ENCODE peak calls at places on chromosome 3, in five cellular contexts. One of them, this sample, is unnamed.
A peak's percentile ranks its signal among the peaks of the same experiment; 100 is the strongest.

GRCh38 chr3:109005443-109005842 is 51.8 kb upstream of the GUCA1C start:
- ATAC-seq in heart right ventricle: no peak
- ATAC-seq in CD4-positive, CD25-positive, alpha-beta regulatory T cell: no peak
- ATAC-seq in left lung: no peak
- ATAC-seq in aorta: no peak
- ATAC-seq in this sample: no peak

GRCh38 chr3:29611252-29611651 is 330.4 kb downstream of the RBMS3 start:
- ATAC-seq in heart right ventricle: no peak
- ATAC-seq in CD4-positive, CD25-positive, alpha-beta regulatory T cell: no peak
- ATAC-seq in left lung: no peak
- ATAC-seq in aorta: no peak
- ATAC-seq in this sample: no peak

GRCh38 chr3:137116619-137117018 is 158.8 kb downstream of the IL20RB start:
- ATAC-seq in heart right ventricle: no peak
- ATAC-seq in CD4-positive, CD25-positive, alpha-beta regulatory T cell: no peak
- ATAC-seq in left lung: no peak
- ATAC-seq in aorta: no peak
- ATAC-seq in this sample: no peak

GRCh38 chr3:100124116-100124767 is 9.9 kb upstream of the FILIP1L start:
- ATAC-seq in heart right ventricle: peak; percentile 74
- ATAC-seq in CD4-positive, CD25-positive, alpha-beta regulatory T cell: no peak
- ATAC-seq in left lung: no peak
- ATAC-seq in aorta: no peak
- ATAC-seq in this sample: no peak

GRCh38 chr3:120764206-120764605 is 21.7 kb downstream of the GTF2E1 start:
- ATAC-seq in heart right ventricle: no peak
- ATAC-seq in CD4-positive, CD25-positive, alpha-beta regulatory T cell: no peak
- ATAC-seq in left lung: no peak
- ATAC-seq in aorta: no peak
- ATAC-seq in this sample: no peak

GRCh38 chr3:160720123-160720746 is 35.8 kb upstream of the PPM1L start:
- ATAC-seq in heart right ventricle: peak; percentile 34
- ATAC-seq in CD4-positive, CD25-positive, alpha-beta regulatory T cell: no peak
- ATAC-seq in left lung: peak; percentile 59
- ATAC-seq in aorta: no peak
- ATAC-seq in this sample: no peak

GRCh38 chr3:141659821-141660597 is 78.1 kb upstream of the RNF7 start:
- ATAC-seq in heart right ventricle: peak; percentile 93
- ATAC-seq in CD4-positive, CD25-positive, alpha-beta regulatory T cell: no peak
- ATAC-seq in left lung: peak; percentile 95
- ATAC-seq in aorta: peak; percentile 89
- ATAC-seq in this sample: peak; percentile 91

GRCh38 chr3:11093823-11094340 is 60.4 kb upstream of the HRH1 start:
- ATAC-seq in heart right ventricle: no peak
- ATAC-seq in CD4-positive, CD25-positive, alpha-beta regulatory T cell: no peak
- ATAC-seq in left lung: no peak
- ATAC-seq in aorta: no peak
- ATAC-seq in this sample: no peak

GRCh38 chr3:175479800-175480199 is 620.7 kb downstream of the NAALADL2 start:
- ATAC-seq in heart right ventricle: no peak
- ATAC-seq in CD4-positive, CD25-positive, alpha-beta regulatory T cell: no peak
- ATAC-seq in left lung: no peak
- ATAC-seq in aorta: no peak
- ATAC-seq in this sample: no peak

GRCh38 chr3:162337630-162338029 is 841.0 kb downstream of the OTOL1 start:
- ATAC-seq in heart right ventricle: no peak
- ATAC-seq in CD4-positive, CD25-positive, alpha-beta regulatory T cell: no peak
- ATAC-seq in left lung: no peak
- ATAC-seq in aorta: no peak
- ATAC-seq in this sample: no peak

GRCh38 chr3:31903686-31904431 is 77.2 kb downstream of the OSBPL10 start:
- ATAC-seq in heart right ventricle: no peak
- ATAC-seq in CD4-positive, CD25-positive, alpha-beta regulatory T cell: no peak
- ATAC-seq in left lung: no peak
- ATAC-seq in aorta: no peak
- ATAC-seq in this sample: no peak

GRCh38 chr3:173865900-173866498 is 468.5 kb downstream of the NLGN1 start:
- ATAC-seq in heart right ventricle: no peak
- ATAC-seq in CD4-positive, CD25-positive, alpha-beta regulatory T cell: no peak
- ATAC-seq in left lung: no peak
- ATAC-seq in aorta: no peak
- ATAC-seq in this sample: no peak

GRCh38 chr3:23735062-23735461 is 70.7 kb upstream of the UBE2E1 start:
- ATAC-seq in heart right ventricle: peak; percentile 54
- ATAC-seq in CD4-positive, CD25-positive, alpha-beta regulatory T cell: no peak
- ATAC-seq in left lung: no peak
- ATAC-seq in aorta: no peak
- ATAC-seq in this sample: no peak

GRCh38 chr3:195532345-195532744 is 10.8 kb downstream of the PPP1R2 start:
- ATAC-seq in heart right ventricle: no peak
- ATAC-seq in CD4-positive, CD25-positive, alpha-beta regulatory T cell: no peak
- ATAC-seq in left lung: no peak
- ATAC-seq in aorta: no peak
- ATAC-seq in this sample: no peak

GRCh38 chr3:194379651-194380050 is 10.1 kb upstream of the LRRC15 start:
- ATAC-seq in heart right ventricle: no peak
- ATAC-seq in CD4-positive, CD25-positive, alpha-beta regulatory T cell: no peak
- ATAC-seq in left lung: no peak
- ATAC-seq in aorta: no peak
- ATAC-seq in this sample: no peak

GRCh38 chr3:184339016-184339415 is 1.6 kb downstream of the FAM131A start:
- ATAC-seq in heart right ventricle: no peak
- ATAC-seq in CD4-positive, CD25-positive, alpha-beta regulatory T cell: no peak
- ATAC-seq in left lung: no peak
- ATAC-seq in aorta: no peak
- ATAC-seq in this sample: no peak

GRCh38 chr3:64345351-64345750 is 120.1 kb upstream of the PRICKLE2 start:
- ATAC-seq in heart right ventricle: peak; percentile 62
- ATAC-seq in CD4-positive, CD25-positive, alpha-beta regulatory T cell: no peak
- ATAC-seq in left lung: peak; percentile 83
- ATAC-seq in aorta: peak; percentile 65
- ATAC-seq in this sample: peak; percentile 76

GRCh38 chr3:139357899-139358298 is 14.1 kb downstream of the MRPS22 start:
- ATAC-seq in heart right ventricle: no peak
- ATAC-seq in CD4-positive, CD25-positive, alpha-beta regulatory T cell: no peak
- ATAC-seq in left lung: no peak
- ATAC-seq in aorta: no peak
- ATAC-seq in this sample: no peak

GRCh38 chr3:105868450-105868744 is 415 bp downstream of the CBLB start:
- ATAC-seq in heart right ventricle: peak; percentile 66
- ATAC-seq in CD4-positive, CD25-positive, alpha-beta regulatory T cell: peak; percentile 1
- ATAC-seq in left lung: peak; percentile 64
- ATAC-seq in aorta: peak; percentile 76
- ATAC-seq in this sample: peak; percentile 37

GRCh38 chr3:33046521-33046920 is 50.4 kb downstream of the GLB1 start:
- ATAC-seq in heart right ventricle: no peak
- ATAC-seq in CD4-positive, CD25-positive, alpha-beta regulatory T cell: no peak
- ATAC-seq in left lung: no peak
- ATAC-seq in aorta: no peak
- ATAC-seq in this sample: no peak

DNA sequence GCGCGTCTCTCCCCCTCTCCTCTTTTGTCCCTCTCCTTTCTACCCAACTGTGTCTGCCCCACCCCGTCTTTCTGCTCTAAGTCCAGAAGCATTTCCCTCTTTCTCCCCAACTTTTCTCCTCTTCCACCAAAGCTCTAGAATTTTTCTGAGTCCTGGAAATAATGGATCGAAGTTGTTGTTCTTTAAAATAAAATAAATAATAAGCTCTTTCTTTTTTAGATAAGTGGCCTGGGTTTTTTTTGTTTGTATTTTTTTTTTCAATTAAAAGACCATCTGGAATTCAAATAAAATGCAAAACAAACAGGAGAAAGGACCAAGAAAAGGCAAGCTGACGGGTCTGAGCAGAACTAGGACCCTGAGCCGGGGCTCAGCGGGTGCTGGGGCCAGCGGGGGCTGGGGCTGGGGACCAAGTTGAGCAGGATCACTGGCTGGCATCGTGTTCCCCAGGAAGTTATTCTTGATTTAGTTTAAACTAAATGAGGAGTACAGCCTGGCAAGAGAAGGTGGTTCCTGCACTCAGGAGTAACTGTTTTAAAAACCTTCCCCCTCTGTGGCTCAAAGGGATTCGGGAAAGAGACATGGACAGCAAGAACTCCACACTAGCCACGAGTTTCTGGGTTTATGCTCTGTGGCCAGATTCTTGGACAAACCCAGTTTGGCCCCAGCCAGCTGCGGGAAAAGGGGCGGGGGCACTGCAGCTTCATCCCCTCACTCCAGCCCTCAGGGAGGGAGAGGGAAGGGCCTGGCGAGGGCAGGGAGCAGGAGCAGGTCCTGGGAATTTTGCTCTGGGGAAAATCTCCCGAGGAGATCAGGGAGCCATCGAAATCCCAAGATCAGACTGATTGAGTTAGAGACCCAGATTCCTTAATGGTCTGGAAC is 8.4 kb downstream of the GATA2 start:
- ATAC-seq in heart right ventricle: no peak
- ATAC-seq in CD4-positive, CD25-positive, alpha-beta regulatory T cell: no peak
- ATAC-seq in left lung: no peak
- ATAC-seq in aorta: no peak
- ATAC-seq in this sample: no peak
- H3K9me3 ChIP-seq in heart right ventricle: no peaks in the 10 kb centered on the region
- H3K9me3 ChIP-seq in CD4-positive, CD25-positive, alpha-beta regulatory T cell: no peaks in the 10 kb centered on the region
- H3K9me3 ChIP-seq in left lung: no peaks in the 10 kb centered on the region
- H3K9me3 ChIP-seq in aorta: no peaks in the 10 kb centered on the region
- H3K9me3 ChIP-seq in this sample: no peaks in the 10 kb centered on the region

DNA sequence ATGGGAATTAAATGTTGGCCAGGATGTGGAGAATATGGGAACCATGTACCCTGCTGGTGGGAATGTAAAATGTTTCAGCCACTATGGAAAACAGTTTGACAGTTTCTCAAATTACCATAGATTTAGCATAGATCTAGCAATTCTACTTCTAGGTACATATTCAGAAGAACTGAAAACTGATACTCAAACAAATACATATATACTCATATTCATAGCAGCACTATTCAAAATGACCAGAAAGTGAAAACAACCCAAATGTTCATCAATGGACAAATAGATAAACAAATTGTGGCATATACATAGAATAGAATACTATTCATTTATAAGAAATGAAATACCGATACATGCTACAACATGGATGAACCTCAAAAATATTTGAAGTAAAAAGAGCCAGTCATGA is 539.4 kb downstream of the IGSF11 start:
- ATAC-seq in heart right ventricle: no peak
- ATAC-seq in CD4-positive, CD25-positive, alpha-beta regulatory T cell: no peak
- ATAC-seq in left lung: no peak
- ATAC-seq in aorta: no peak
- ATAC-seq in this sample: no peak
- H3K9me3 ChIP-seq in heart right ventricle: no peaks in the 10 kb centered on the region
- H3K9me3 ChIP-seq in CD4-positive, CD25-positive, alpha-beta regulatory T cell: no peaks in the 10 kb centered on the region
- H3K9me3 ChIP-seq in left lung: peaks cover 5% of the 10 kb centered on the region
- H3K9me3 ChIP-seq in aorta: peaks cover 1% of the 10 kb centered on the region
- H3K9me3 ChIP-seq in this sample: no peaks in the 10 kb centered on the region

GRCh38 chr3:133797396-133798105 is 8.1 kb upstream of the SRPRB start:
- ATAC-seq in heart right ventricle: no peak
- ATAC-seq in CD4-positive, CD25-positive, alpha-beta regulatory T cell: no peak
- ATAC-seq in left lung: no peak
- ATAC-seq in aorta: no peak
- ATAC-seq in this sample: no peak

DNA sequence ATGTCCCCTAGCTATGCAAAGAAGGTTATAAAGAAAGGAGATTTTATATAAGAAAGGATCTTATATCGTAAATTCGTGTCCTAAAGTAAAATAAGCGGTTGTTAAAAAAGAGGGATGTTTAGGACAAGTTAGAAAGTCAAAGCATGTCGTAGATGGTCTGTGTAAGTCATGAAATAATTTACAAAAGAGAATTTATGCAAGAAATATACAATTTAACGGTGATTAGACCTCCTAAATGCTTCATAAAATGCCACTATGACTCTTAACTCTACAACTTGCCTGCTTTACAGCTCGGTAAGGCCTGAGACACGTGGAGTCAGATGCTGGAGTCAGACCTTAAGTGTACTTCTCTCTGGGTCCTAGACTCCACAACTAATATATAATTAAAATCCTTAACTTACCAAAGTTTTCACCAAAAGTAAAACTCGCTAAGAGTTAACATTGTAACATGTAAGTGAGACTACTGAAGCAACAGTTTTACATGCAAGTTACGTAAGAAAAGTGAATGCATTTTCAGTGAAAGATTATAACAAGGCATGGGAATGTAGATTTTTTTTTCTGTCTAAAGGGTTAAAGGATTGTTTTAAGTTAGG is 13.3 kb upstream of the SRPRB start:
- ATAC-seq in heart right ventricle: no peak
- ATAC-seq in CD4-positive, CD25-positive, alpha-beta regulatory T cell: no peak
- ATAC-seq in left lung: no peak
- ATAC-seq in aorta: no peak
- ATAC-seq in this sample: no peak
- H3K9me3 ChIP-seq in heart right ventricle: peaks cover 8% of the 10 kb centered on the region
- H3K9me3 ChIP-seq in CD4-positive, CD25-positive, alpha-beta regulatory T cell: peaks cover 11% of the 10 kb centered on the region
- H3K9me3 ChIP-seq in left lung: peaks cover 23% of the 10 kb centered on the region
- H3K9me3 ChIP-seq in aorta: no peaks in the 10 kb centered on the region
- H3K9me3 ChIP-seq in this sample: no peaks in the 10 kb centered on the region

DNA sequence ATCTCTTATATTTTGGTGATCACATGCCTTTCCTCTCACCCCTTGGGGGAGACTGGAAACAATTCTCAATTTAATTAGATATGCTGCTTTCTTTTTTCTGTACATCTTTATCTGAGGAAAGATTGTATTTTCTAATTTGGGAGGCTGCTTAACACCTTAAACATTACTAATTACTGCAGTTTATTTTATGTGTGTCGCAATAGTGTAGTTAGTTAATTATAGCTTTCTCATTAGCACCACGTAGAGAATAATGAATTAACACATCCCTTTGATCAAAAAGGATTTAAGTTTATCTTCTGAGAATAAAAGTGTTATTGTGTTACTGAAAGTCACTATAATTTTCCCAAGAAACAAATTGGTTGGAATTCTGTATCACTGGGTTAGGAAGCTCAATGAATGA is 4.2 kb downstream of the CHL1 start:
- ATAC-seq in heart right ventricle: no peak
- ATAC-seq in CD4-positive, CD25-positive, alpha-beta regulatory T cell: no peak
- ATAC-seq in left lung: no peak
- ATAC-seq in aorta: no peak
- ATAC-seq in this sample: no peak
- H3K9me3 ChIP-seq in heart right ventricle: no peaks in the 10 kb centered on the region
- H3K9me3 ChIP-seq in CD4-positive, CD25-positive, alpha-beta regulatory T cell: no peaks in the 10 kb centered on the region
- H3K9me3 ChIP-seq in left lung: no peaks in the 10 kb centered on the region
- H3K9me3 ChIP-seq in aorta: peaks cover 1% of the 10 kb centered on the region
- H3K9me3 ChIP-seq in this sample: no peaks in the 10 kb centered on the region

This sample was measured in gastroesophageal sphincter.